ENCODE peak calls at places on chromosomes 4 and X, in five cellular contexts. W is stimulated activated CD4-positive, alpha-beta T cell treated with anti-CD3 and anti-CD28 coated beads, Interleukin-4, amount 100 ng/mL, for 48 hours; S is GM13976; A is type B pancreatic cell; L is NCI-H1436. Z is an unnamed sample.

GRCh38 chr4:174631901-174632758 is 109.8 kb upstream of the HPGD start:
- DNase-seq in W (no peak), S (peak), A (no peak), L (peak), Z (no peak)

GRCh38 chrX:5959286-5959685 is 269.4 kb downstream of the NLGN4X start:
- DNase-seq in W (no peak), S (no peak), A (no peak), L (no peak), Z (no peak)

GRCh38 chr4:6191448-6192130 is 8.8 kb downstream of the JAKMIP1 start:
- DNase-seq in W (no peak), S (no peak), A (no peak), L (no peak), Z (no peak)

GRCh38 chr4:78534286-78534955 is 17.1 kb upstream of the ANXA3 start:
- DNase-seq in W (no peak), S (no peak), A (no peak), L (no peak), Z (no peak)

GRCh38 chrX:120560405-120560841 is 339 bp downstream of the CUL4B start:
- DNase-seq in W (peak), S (no peak), A (no peak), L (no peak), Z (no peak)

GRCh38 chr4:86386201-86386600 is 26.3 kb upstream of the MAPK10 start:
- DNase-seq in W (no peak), S (no peak), A (no peak), L (no peak), Z (no peak)

GRCh38 chr4:7928711-7929505 is 10.8 kb downstream of the AFAP1 start:
- DNase-seq in W (no peak), S (no peak), A (no peak), L (no peak), Z (no peak)

GRCh38 chr4:87012265-87012953 is 77.6 kb downstream of the AFF1 start:
- DNase-seq in W (no peak), S (no peak), A (no peak), L (no peak), Z (no peak)

GRCh38 chr4:6582889-6583504 is 8.0 kb downstream of the MAN2B2 start:
- DNase-seq in W (no peak), S (no peak), A (no peak), L (no peak), Z (no peak)

GRCh38 chr4:67593741-67594175 is 35.2 kb downstream of the STAP1 start:
- DNase-seq in W (no peak), S (no peak), A (no peak), L (no peak), Z (no peak)

Z was measured in vagina.